ENCODE peak calls at places on chromosomes 16 and 17, in seven cellular contexts. One of them, this sample, is unnamed.

GRCh38 chr16:68309798-68310197 is 948 bp downstream of the SLC7A6OS start:
- DNase-seq in heart right ventricle: no peak
- DNase-seq in bronchial epithelial cell: no peak
- DNase-seq in A549: no peak
- DNase-seq in transverse colon: no peak
- DNase-seq in activated T-helper 1 cell treated with anti-CD3 and anti-CD28 coated beads, Interleukin-12 subunit alpha, Interleukin-12 subunit beta, Interleukin-2, Interleukin-4 antibody, amounts not matched to agents 30 ng/mL and 10 ng/mL and 1 ng/mL, durations not matched to agents 14 hours and 24 hours and 36 hours: peak
- DNase-seq in stimulated activated CD4-positive, alpha-beta T cell treated with anti-CD3 and anti-CD28 coated beads, Interleukin-2, amount 100 ng/mL, for 24 hours: no peak
- DNase-seq in this sample: peak

GRCh38 chr17:16880121-16880842 is 91.6 kb downstream of the TNFRSF13B start:
- DNase-seq in heart right ventricle: no peak
- DNase-seq in bronchial epithelial cell: no peak
- DNase-seq in A549: no peak
- DNase-seq in transverse colon: no peak
- DNase-seq in activated T-helper 1 cell treated with anti-CD3 and anti-CD28 coated beads, Interleukin-12 subunit alpha, Interleukin-12 subunit beta, Interleukin-2, Interleukin-4 antibody, amounts not matched to agents 30 ng/mL and 10 ng/mL and 1 ng/mL, durations not matched to agents 14 hours and 24 hours and 36 hours: no peak
- DNase-seq in stimulated activated CD4-positive, alpha-beta T cell treated with anti-CD3 and anti-CD28 coated beads, Interleukin-2, amount 100 ng/mL, for 24 hours: no peak
- DNase-seq in this sample: no peak

GRCh38 chr16:87432330-87432915 is 40.3 kb downstream of the MAP1LC3B start:
- DNase-seq in heart right ventricle: no peak
- DNase-seq in bronchial epithelial cell: no peak
- DNase-seq in A549: no peak
- DNase-seq in transverse colon: no peak
- DNase-seq in activated T-helper 1 cell treated with anti-CD3 and anti-CD28 coated beads, Interleukin-12 subunit alpha, Interleukin-12 subunit beta, Interleukin-2, Interleukin-4 antibody, amounts not matched to agents 30 ng/mL and 10 ng/mL and 1 ng/mL, durations not matched to agents 14 hours and 24 hours and 36 hours: no peak
- DNase-seq in stimulated activated CD4-positive, alpha-beta T cell treated with anti-CD3 and anti-CD28 coated beads, Interleukin-2, amount 100 ng/mL, for 24 hours: no peak
- DNase-seq in this sample: no peak

GRCh38 chr17:27981978-27982377 is 60.5 kb upstream of the NLK start:
- DNase-seq in heart right ventricle: no peak
- DNase-seq in bronchial epithelial cell: no peak
- DNase-seq in A549: no peak
- DNase-seq in transverse colon: no peak
- DNase-seq in activated T-helper 1 cell treated with anti-CD3 and anti-CD28 coated beads, Interleukin-12 subunit alpha, Interleukin-12 subunit beta, Interleukin-2, Interleukin-4 antibody, amounts not matched to agents 30 ng/mL and 10 ng/mL and 1 ng/mL, durations not matched to agents 14 hours and 24 hours and 36 hours: no peak
- DNase-seq in stimulated activated CD4-positive, alpha-beta T cell treated with anti-CD3 and anti-CD28 coated beads, Interleukin-2, amount 100 ng/mL, for 24 hours: no peak
- DNase-seq in this sample: no peak

GRCh38 chr16:87391324-87391949 is 699 bp upstream of the MAP1LC3B start:
- DNase-seq in heart right ventricle: peak
- DNase-seq in bronchial epithelial cell: no peak
- DNase-seq in A549: peak
- DNase-seq in transverse colon: peak
- DNase-seq in activated T-helper 1 cell treated with anti-CD3 and anti-CD28 coated beads, Interleukin-12 subunit alpha, Interleukin-12 subunit beta, Interleukin-2, Interleukin-4 antibody, amounts not matched to agents 30 ng/mL and 10 ng/mL and 1 ng/mL, durations not matched to agents 14 hours and 24 hours and 36 hours: no peak
- DNase-seq in stimulated activated CD4-positive, alpha-beta T cell treated with anti-CD3 and anti-CD28 coated beads, Interleukin-2, amount 100 ng/mL, for 24 hours: peak
- DNase-seq in this sample: peak

GRCh38 chr17:74297941-74298340 is 23.9 kb downstream of the DNAI2 start:
- DNase-seq in heart right ventricle: no peak
- DNase-seq in bronchial epithelial cell: peak
- DNase-seq in A549: no peak
- DNase-seq in transverse colon: no peak
- DNase-seq in activated T-helper 1 cell treated with anti-CD3 and anti-CD28 coated beads, Interleukin-12 subunit alpha, Interleukin-12 subunit beta, Interleukin-2, Interleukin-4 antibody, amounts not matched to agents 30 ng/mL and 10 ng/mL and 1 ng/mL, durations not matched to agents 14 hours and 24 hours and 36 hours: no peak
- DNase-seq in stimulated activated CD4-positive, alpha-beta T cell treated with anti-CD3 and anti-CD28 coated beads, Interleukin-2, amount 100 ng/mL, for 24 hours: no peak
- DNase-seq in this sample: no peak

GRCh38 chr16:53282975-53283946 is 151.0 kb upstream of the RBL2 start:
- DNase-seq in heart right ventricle: no peak
- DNase-seq in bronchial epithelial cell: peak
- DNase-seq in A549: peak
- DNase-seq in transverse colon: no peak
- DNase-seq in activated T-helper 1 cell treated with anti-CD3 and anti-CD28 coated beads, Interleukin-12 subunit alpha, Interleukin-12 subunit beta, Interleukin-2, Interleukin-4 antibody, amounts not matched to agents 30 ng/mL and 10 ng/mL and 1 ng/mL, durations not matched to agents 14 hours and 24 hours and 36 hours: no peak
- DNase-seq in stimulated activated CD4-positive, alpha-beta T cell treated with anti-CD3 and anti-CD28 coated beads, Interleukin-2, amount 100 ng/mL, for 24 hours: no peak
- DNase-seq in this sample: peak

GRCh38 chr16:81457326-81458133 is 12.9 kb downstream of the CMIP start:
- DNase-seq in heart right ventricle: no peak
- DNase-seq in bronchial epithelial cell: peak
- DNase-seq in A549: peak
- DNase-seq in transverse colon: no peak
- DNase-seq in activated T-helper 1 cell treated with anti-CD3 and anti-CD28 coated beads, Interleukin-12 subunit alpha, Interleukin-12 subunit beta, Interleukin-2, Interleukin-4 antibody, amounts not matched to agents 30 ng/mL and 10 ng/mL and 1 ng/mL, durations not matched to agents 14 hours and 24 hours and 36 hours: no peak
- DNase-seq in stimulated activated CD4-positive, alpha-beta T cell treated with anti-CD3 and anti-CD28 coated beads, Interleukin-2, amount 100 ng/mL, for 24 hours: no peak
- DNase-seq in this sample: peak

This sample was measured in erythroblast.